ENCODE peak calls at places on chromosomes 13 and 19, in five cellular contexts. S is right lobe of liver, A is tibial artery, L is GM23338, T is MV-4-11. W is an unnamed sample.

GRCh38 chr13:112648966-112649690 is 40.7 kb upstream of the ATP11A start:
- DNase-seq in S (no peak), A (no peak), L (no peak), T (no peak), W (no peak)

GRCh38 chr13:74132152-74132767 is 1.9 kb downstream of the KLF12 start:
- DNase-seq in S (no peak), A (no peak), L (peak), T (no peak), W (no peak)

GRCh38 chr19:56080669-56081401 is 40.3 kb downstream of the ZNF787 start:
- DNase-seq in S (peak), A (peak), L (peak), T (peak), W (peak)

GRCh38 chr13:113297370-113297871 is 382 bp downstream of the LAMP1 start:
- DNase-seq in S (peak), A (peak), L (peak), T (no peak), W (peak)

GRCh38 chr13:101423872-101424271 is 7.6 kb upstream of the NALCN start:
- DNase-seq in S (no peak), A (no peak), L (no peak), T (no peak), W (no peak)

GRCh38 chr13:79915386-79915785 is 425.5 kb downstream of the SPRY2 start:
- DNase-seq in S (no peak), A (no peak), L (no peak), T (no peak), W (no peak)

GRCh38 chr13:99656843-99657506 is 155.7 kb downstream of the TM9SF2 start:
- DNase-seq in S (no peak), A (no peak), L (no peak), T (no peak), W (no peak)

GRCh38 chr13:111248822-111249221 is 71.6 kb upstream of the TEX29 start:
- DNase-seq in S (no peak), A (no peak), L (no peak), T (no peak), W (no peak)

GRCh38 chr19:50213925-50214324 is 10.5 kb downstream of the MYH14 start:
- DNase-seq in S (no peak), A (no peak), L (no peak), T (no peak), W (no peak)

GRCh38 chr19:9847087-9847671 is 12.1 kb downstream of the PIN1 start:
- DNase-seq in S (no peak), A (peak), L (peak), T (peak), W (peak)

GRCh38 chr19:2274937-2275535 is 6.9 kb downstream of the PEAK3 start:
- DNase-seq in S (peak), A (no peak), L (peak), T (peak), W (peak)

GRCh38 chr13:76903544-76904162 is 17.4 kb upstream of the KCTD12 start:
- DNase-seq in S (no peak), A (peak), L (peak), T (peak), W (peak)

GRCh38 chr13:66994097-66994496 is 236.0 kb downstream of the PCDH9 start:
- DNase-seq in S (peak), A (peak), L (peak), T (no peak), W (peak)

GRCh38 chr19:51480590-51480989 is 2.3 kb downstream of the CEACAM18 start:
- DNase-seq in S (no peak), A (no peak), L (peak), T (peak), W (peak)

GRCh38 chr19:35601971-35602370 is 10.6 kb upstream of the HAUS5 start:
- DNase-seq in S (no peak), A (no peak), L (no peak), T (no peak), W (no peak)

GRCh38 chr13:76764429-76764828 is 121.8 kb downstream of the KCTD12 start:
- DNase-seq in S (peak), A (peak), L (no peak), T (peak), W (peak)

GRCh38 chr19:8484331-8484894 is 18.0 kb downstream of the PRAM1 start:
- DNase-seq in S (no peak), A (peak), L (no peak), T (peak), W (no peak)

GRCh38 chr13:111460548-111461444 is 140.4 kb downstream of the TEX29 start:
- DNase-seq in S (no peak), A (no peak), L (peak), T (no peak), W (peak)

GRCh38 chr13:33154911-33155310 is 130.6 kb downstream of the STARD13 start:
- DNase-seq in S (no peak), A (no peak), L (no peak), T (no peak), W (no peak)

GRCh38 chr13:100543872-100544602 is 44.6 kb downstream of the GGACT start:
- DNase-seq in S (peak), A (peak), L (no peak), T (no peak), W (no peak)

GRCh38 chr19:27745978-27746542 is 1466.9 kb downstream of the UQCRFS1 start:
- DNase-seq in S (no peak), A (no peak), L (no peak), T (no peak), W (peak)

GRCh38 chr19:39830406-39830805 is 3.6 kb downstream of the DYRK1B start:
- DNase-seq in S (no peak), A (no peak), L (no peak), T (no peak), W (no peak)

GRCh38 chr13:113453962-113454361 is 674 bp upstream of the ADPRHL1 start:
- DNase-seq in S (no peak), A (no peak), L (no peak), T (no peak), W (peak)

GRCh38 chr13:108407495-108407894 is 138.0 kb downstream of the TNFSF13B start:
- DNase-seq in S (no peak), A (no peak), L (no peak), T (no peak), W (no peak)

GRCh38 chr19:35529241-35530218 is 1.4 kb upstream of the SBSN start:
- DNase-seq in S (no peak), A (no peak), L (no peak), T (no peak), W (no peak)